ENCODE peak calls at places on chromosome 20, in nine cellular contexts. I is effector CD4-positive, alpha-beta T cell; H is kidney glomerular epithelial cell; A is cardiac fibroblast; M is stromal cell of bone marrow; Z is CD4-positive, CD25-positive, alpha-beta regulatory T cell; O is D341Med; Q is pancreas; X is left cardiac atrium. J is an unnamed sample.

GRCh38 chr20:59006864-59007757 is at the start of gene CTSZ:
- DNase-seq in I (no peak), O (no peak), A (peak), Q (peak), H (no peak), X (peak), Z (peak), M (no peak), J (no peak)

GRCh38 chr20:24787621-24788020 is 161.4 kb upstream of the CST7 start:
- DNase-seq in A (no peak), H (no peak), X (no peak), I (no peak), Q (no peak), M (no peak), Z (no peak), O (no peak), J (no peak)

GRCh38 chr20:7540018-7540417 is 400.2 kb downstream of the HAO1 start:
- DNase-seq in M (no peak), Q (no peak), X (no peak), A (no peak), I (no peak), O (no peak), H (no peak), Z (no peak), J (no peak)

GRCh38 chr20:7722564-7722963 is 217.7 kb downstream of the HAO1 start:
- DNase-seq in Q (no peak), M (no peak), H (no peak), A (peak), I (no peak), O (no peak), Z (no peak), X (no peak), J (no peak)

GRCh38 chr20:49384437-49385434 is 97.7 kb downstream of the KCNB1 start:
- DNase-seq in A (peak), X (peak), M (peak), H (peak), Q (peak), Z (peak), O (peak), I (peak), J (peak)

GRCh38 chr20:37358366-37359150 is 12.6 kb downstream of the SRC start:
- DNase-seq in Z (no peak), M (no peak), X (no peak), A (no peak), Q (no peak), H (no peak), O (peak), I (no peak), J (no peak)

GRCh38 chr20:50286609-50287008 is 96.0 kb downstream of the CEBPB start:
- DNase-seq in I (no peak), M (peak), Z (no peak), Q (peak), X (peak), A (peak), H (peak), O (no peak), J (no peak)

GRCh38 chr20:1364106-1364505 is 28.7 kb downstream of the FKBP1A start:
- DNase-seq in M (no peak), Q (no peak), Z (peak), I (no peak), O (no peak), H (no peak), X (no peak), A (no peak), J (no peak)

GRCh38 chr20:49562341-49563014 is 5.5 kb downstream of the PTGIS start:
- DNase-seq in A (peak), O (no peak), Z (no peak), M (peak), H (peak), X (peak), I (no peak), Q (no peak), J (no peak)

GRCh38 chr20:9514461-9515210 is at the start of gene LAMP5:
- DNase-seq in M (no peak), Q (no peak), I (no peak), Z (no peak), A (peak), H (no peak), O (peak), X (peak), J (no peak)

GRCh38 chr20:11467436-11467835 is 450.3 kb upstream of the BTBD3 start:
- DNase-seq in X (no peak), M (no peak), Z (no peak), A (no peak), H (peak), I (no peak), O (no peak), Q (no peak), J (no peak)

J was measured in effector memory CD8-positive, alpha-beta T cell.